ENCODE peak calls at places on chromosomes 2 and 18, in four cellular contexts. D, N, Q and X are unnamed samples.

GRCh38 chr2:55518846-55519167 is 711 bp upstream of the CFAP36 start:
- DNase-seq in D (no peak), N (peak; percentile 3), Q (no peak), X (no peak)

GRCh38 chr2:141493936-141494335 is 636.9 kb downstream of the LRP1B start:
- DNase-seq in D (no peak), N (no peak), Q (no peak), X (no peak)

GRCh38 chr18:48032876-48033769 is 102.7 kb upstream of the SMAD2 start:
- DNase-seq in D (peak; percentile 48), N (peak; percentile 29), Q (no peak), X (no peak)

GRCh38 chr2:196170202-196170680 is 1.1 kb downstream of the STK17B start:
- DNase-seq in D (no peak), N (peak; percentile 81), Q (peak; percentile 4), X (no peak)

GRCh38 chr2:220353897-220354296 is 726.5 kb downstream of the SLC4A3 start:
- DNase-seq in D (peak; percentile 32), N (peak; percentile 36), Q (no peak), X (no peak)

GRCh38 chr2:134782107-134782506 is 56.3 kb upstream of the ACMSD start:
- DNase-seq in D (no peak), N (no peak), Q (no peak), X (no peak)

GRCh38 chr18:1392865-1393734 is 488.4 kb downstream of the ADCYAP1 start:
- DNase-seq in D (no peak), N (no peak), Q (no peak), X (no peak)

GRCh38 chr18:26868968-26869586 is 3.6 kb upstream of the AQP4 start:
- DNase-seq in D (no peak), N (no peak), Q (no peak), X (no peak)

GRCh38 chr2:8872821-8873432 is 35.5 kb upstream of the KIDINS220 start:
- DNase-seq in D (peak; percentile 30), N (peak; percentile 79), Q (peak; percentile 47), X (peak; percentile 30)

GRCh38 chr2:99140056-99140859 is 1.2 kb upstream of the C2orf15 start:
- DNase-seq in D (peak; percentile 15), N (no peak), Q (no peak), X (no peak)

GRCh38 chr18:33052886-33053285 is 280.1 kb upstream of the KLHL14 start:
- DNase-seq in D (no peak), N (peak; percentile 5), Q (no peak), X (no peak)

GRCh38 chr2:168574856-168575630 is 119.0 kb downstream of the CERS6 start:
- DNase-seq in D (no peak), N (peak; percentile 52), Q (no peak), X (no peak)

GRCh38 chr18:23471486-23471885 is 18.4 kb downstream of the RIOK3 start:
- DNase-seq in D (no peak), N (no peak), Q (no peak), X (no peak)

GRCh38 chr18:23470620-23471387 is 17.7 kb downstream of the RIOK3 start:
- DNase-seq in D (no peak), N (no peak), Q (no peak), X (no peak)

GRCh38 chr18:23468753-23469459 is 15.8 kb downstream of the RIOK3 start:
- DNase-seq in D (no peak), N (no peak), Q (no peak), X (no peak)
- TF ChIP-seq CTCF in D (no peak), N (no peak), Q (no peak), X (no peak)

DNA sequence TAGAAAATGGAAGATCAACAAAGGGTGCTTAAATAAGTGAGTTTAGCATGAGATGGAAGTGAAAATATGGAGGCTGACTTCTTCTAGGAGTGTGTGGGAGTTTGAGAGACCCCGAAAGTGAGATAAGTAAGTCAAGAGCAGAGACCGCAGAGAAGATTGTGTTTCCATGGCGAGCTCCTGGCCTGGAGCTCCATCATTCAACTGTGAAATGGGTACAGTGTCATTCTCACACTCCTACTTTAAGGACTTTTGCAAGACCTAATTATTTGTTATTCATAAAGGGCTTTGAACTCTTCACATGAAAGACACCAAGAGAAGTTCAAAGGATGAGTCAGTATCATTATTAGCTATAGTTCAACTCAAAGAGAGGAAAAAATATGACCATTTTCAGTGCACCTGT is 134.2 kb upstream of the PIK3C3 start:
- DNase-seq in D (no peak), N (no peak), Q (no peak), X (no peak)
- H3K4me3 ChIP-seq in D (no peak overlapping the region), N (no peak overlapping the region), Q (no peak overlapping the region), X (no peak overlapping the region)

GRCh38 chr2:126754240-126755004 is 98.5 kb downstream of the GYPC start:
- DNase-seq in D (no peak), N (no peak), Q (no peak), X (no peak)

GRCh38 chr2:126751477-126751876 is 95.5 kb downstream of the GYPC start:
- DNase-seq in D (no peak), N (no peak), Q (no peak), X (no peak)

GRCh38 chr2:126753501-126754212 is 97.7 kb downstream of the GYPC start:
- DNase-seq in D (no peak), N (no peak), Q (no peak), X (no peak)

GRCh38 chr2:126750506-126750905 is 94.5 kb downstream of the GYPC start:
- DNase-seq in D (no peak), N (no peak), Q (no peak), X (no peak)

DNA sequence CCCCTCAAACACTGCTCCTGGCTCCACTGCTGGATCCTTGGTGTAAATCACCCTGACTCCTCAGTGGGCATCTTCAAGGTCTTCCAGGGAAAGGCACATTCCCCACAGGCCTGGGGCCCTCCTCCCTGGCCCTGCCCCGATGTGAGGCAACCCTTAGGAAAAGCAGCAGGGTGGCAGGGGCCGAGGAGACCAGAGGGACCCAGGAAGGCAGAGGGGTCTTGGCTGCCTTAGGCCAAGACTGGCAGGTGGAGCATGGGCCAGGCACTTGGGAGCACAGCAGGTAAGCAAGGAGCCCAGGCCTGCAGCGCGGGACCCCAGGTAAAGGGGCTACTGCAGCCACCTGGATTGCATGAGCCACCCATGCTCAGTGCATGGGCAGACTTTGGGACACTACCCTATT is 96.9 kb downstream of the GYPC start:
- DNase-seq in D (no peak), N (no peak), Q (no peak), X (no peak)
- TF ChIP-seq CTCF in D (no peak), N (no peak), Q (no peak), X (no peak)

DNA sequence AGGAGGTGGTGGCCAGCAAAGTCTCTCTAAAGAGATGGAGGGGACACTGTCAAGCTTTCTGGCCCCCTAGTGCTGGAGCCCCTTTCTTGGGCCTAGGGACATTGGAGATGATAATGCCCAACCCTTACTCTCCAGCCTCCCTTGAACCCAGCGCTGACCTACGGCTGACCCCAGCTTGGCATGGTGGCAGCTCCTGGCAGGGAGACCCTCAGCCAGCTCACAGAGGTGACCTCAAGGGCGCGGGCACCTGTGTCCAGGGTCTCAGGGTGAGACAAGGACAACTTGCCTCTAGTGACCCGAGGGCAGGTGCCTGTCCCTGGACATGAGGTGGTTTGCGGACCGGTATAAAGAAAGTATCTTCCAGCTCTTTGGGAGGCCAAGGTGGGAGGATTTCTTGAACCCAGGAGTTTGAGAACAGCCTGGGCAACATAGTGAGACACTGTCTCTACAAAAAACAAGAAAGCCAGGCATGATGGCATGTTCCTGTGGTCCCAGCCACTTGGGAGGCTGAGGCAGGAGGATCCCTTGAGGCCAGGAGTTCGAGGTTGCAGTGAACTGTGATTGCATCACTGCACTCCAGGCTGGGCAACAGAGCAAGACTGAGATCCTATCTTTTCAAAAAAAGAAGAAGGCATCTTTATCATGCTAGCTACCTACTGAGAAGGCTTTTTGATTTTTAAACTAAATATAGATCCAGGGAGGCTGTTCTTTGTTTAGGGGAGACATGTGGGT is 3.3 kb upstream of the PER2 start:
- DNase-seq in D (no peak), N (no peak), Q (no peak), X (no peak)
- H3K4me3 ChIP-seq in D (no peak overlapping the region), N (no peak overlapping the region), Q (no peak overlapping the region), X (no peak overlapping the region)

DNA sequence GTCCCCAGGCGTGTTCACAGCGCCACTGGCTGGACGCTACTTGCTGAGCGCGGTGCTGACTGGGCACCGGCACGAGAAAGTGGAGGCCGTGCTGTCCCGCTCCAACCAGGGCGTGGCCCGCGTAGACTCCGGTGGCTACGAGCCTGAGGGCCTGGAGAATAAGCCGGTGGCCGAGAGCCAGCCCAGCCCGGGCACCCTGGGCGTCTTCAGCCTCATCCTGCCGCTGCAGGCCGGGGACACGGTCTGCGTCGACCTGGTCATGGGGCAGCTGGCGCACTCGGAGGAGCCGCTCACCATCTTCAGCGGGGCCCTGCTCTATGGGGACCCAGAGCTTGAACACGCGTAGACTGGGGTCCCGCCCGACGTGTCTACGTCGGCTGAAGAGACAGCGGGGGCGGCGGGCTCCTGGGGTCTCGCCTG is 892 bp upstream of the KHK start:
- DNase-seq in D (peak; percentile 80), N (peak; percentile 72), Q (no peak), X (no peak)
- TF ChIP-seq CTCF in D (peak; percentile 54), N (peak; percentile 45), Q (peak; percentile 32), X (peak; percentile 40)